ENCODE peak calls at places on chromosomes 13 and 19, in ten cellular contexts. Y is cerebellar nuclear complex; S is stimulated activated CD4-positive, alpha-beta T cell treated with anti-CD3 and anti-CD28 coated beads, Interleukin-2, amount 100 ng/mL, for 24 hours; R is H1; F is H54; E is NCI-H1092 treated with DMSO at 0.1 percent for 48 hours; C is astrocyte of the spinal cord; G is endothelial cell; Z is HS-5; L is activated CD8-positive, alpha-beta T cell treated with anti-CD3 and anti-CD28 coated beads for 36 hours. O is an unnamed sample.

GRCh38 chr19:795691-796581 is 1.3 kb upstream of the PTBP1 start:
- DNase-seq in Y (no peak), S (no peak), R (no peak), F (no peak), E (no peak), C (no peak), G (no peak), Z (no peak), L (no peak), O (no peak)

GRCh38 chr19:29805026-29805925 is 6.5 kb upstream of the CCNE1 start:
- DNase-seq in Y (no peak), S (no peak), R (no peak), F (peak), E (no peak), C (no peak), G (no peak), Z (no peak), L (no peak), O (peak)

GRCh38 chr13:79776538-79776937 is 295.6 kb downstream of the NDFIP2 start:
- DNase-seq in Y (no peak), S (no peak), R (no peak), F (no peak), E (no peak), C (peak), G (no peak), Z (no peak), L (no peak), O (peak)

GRCh38 chr13:113124211-113125025 is 1.8 kb downstream of the F10 start:
- DNase-seq in Y (no peak), S (no peak), R (no peak), F (no peak), E (no peak), C (no peak), G (no peak), Z (no peak), L (no peak), O (no peak)

GRCh38 chr19:45455707-45456499 is 11.9 kb upstream of the FOSB start:
- DNase-seq in Y (no peak), S (peak), R (no peak), F (peak), E (peak), C (peak), G (peak), Z (peak), L (peak), O (peak)

GRCh38 chr13:25469179-25469545 is 97.4 kb downstream of the ATP8A2 start:
- DNase-seq in Y (no peak), S (no peak), R (no peak), F (no peak), E (peak), C (no peak), G (no peak), Z (no peak), L (no peak), O (no peak)

GRCh38 chr13:74298912-74299311 is 164.7 kb upstream of the KLF12 start:
- DNase-seq in Y (no peak), S (no peak), R (no peak), F (no peak), E (no peak), C (no peak), G (no peak), Z (no peak), L (no peak), O (no peak)

GRCh38 chr13:111314852-111315251 is 5.6 kb upstream of the TEX29 start:
- DNase-seq in Y (no peak), S (no peak), R (no peak), F (no peak), E (no peak), C (no peak), G (no peak), Z (no peak), L (no peak), O (no peak)

GRCh38 chr13:52127783-52128702 is 830 bp downstream of the NEK5 start:
- DNase-seq in Y (no peak), S (peak), R (peak), F (peak), E (peak), C (peak), G (peak), Z (no peak), L (peak), O (peak)

GRCh38 chr19:11152318-11153062 is 3.1 kb downstream of the SPC24 start:
- DNase-seq in Y (no peak), S (no peak), R (no peak), F (peak), E (no peak), C (peak), G (no peak), Z (peak), L (no peak), O (no peak)

GRCh38 chr13:23020246-23020843 is 160.4 kb upstream of the SGCG start:
- DNase-seq in Y (peak), S (peak), R (no peak), F (no peak), E (peak), C (peak), G (peak), Z (peak), L (peak), O (peak)

GRCh38 chr13:90532861-90533260 is 814.6 kb upstream of the MIR17HG start:
- DNase-seq in Y (no peak), S (no peak), R (no peak), F (no peak), E (no peak), C (no peak), G (no peak), Z (no peak), L (no peak), O (no peak)

O was measured in H4.